ENCODE peak calls at places on chromosomes 13 and 19, in seven cellular contexts. F, Y, K, U, I, W and C are unnamed samples.

GRCh38 chr19:45071969-45072790 is 4.1 kb downstream of the ZNF296 start:
- DNase-seq in F (no peak), Y (no peak), K (no peak), U (no peak), I (no peak), W (no peak), C (no peak)

GRCh38 chr13:80530902-80531301 is 190.0 kb upstream of the SPRY2 start:
- DNase-seq in F (no peak), Y (no peak), K (no peak), U (no peak), I (no peak), W (no peak), C (no peak)

GRCh38 chr13:94050686-94051085 is 428.8 kb downstream of the DCT start:
- DNase-seq in F (no peak), Y (no peak), K (no peak), U (no peak), I (no peak), W (no peak), C (no peak)

GRCh38 chr13:23739597-23739996 is 149.6 kb downstream of the MIPEP start:
- DNase-seq in F (no peak), Y (no peak), K (peak), U (no peak), I (no peak), W (no peak), C (no peak)

GRCh38 chr19:18430417-18431144 is 7.4 kb downstream of the ISYNA1 start:
- DNase-seq in F (no peak), Y (no peak), K (no peak), U (no peak), I (no peak), W (no peak), C (no peak)

GRCh38 chr13:74073231-74073630 is 61.0 kb downstream of the KLF12 start:
- DNase-seq in F (no peak), Y (no peak), K (no peak), U (no peak), I (no peak), W (no peak), C (no peak)

GRCh38 chr13:78602561-78603239 is 652 bp downstream of the POU4F1 start:
- DNase-seq in F (no peak), Y (no peak), K (no peak), U (no peak), I (no peak), W (no peak), C (peak)

GRCh38 chr13:113814435-113814821 is 49.4 kb downstream of the GAS6 start:
- DNase-seq in F (peak), Y (no peak), K (no peak), U (peak), I (peak), W (no peak), C (no peak)

GRCh38 chr19:3658004-3658822 is 31.6 kb upstream of the CACTIN start:
- DNase-seq in F (no peak), Y (no peak), K (no peak), U (no peak), I (no peak), W (no peak), C (no peak)

GRCh38 chr13:45040626-45041025 is 51.3 kb downstream of the GPALPP1 start:
- DNase-seq in F (peak), Y (no peak), K (no peak), U (no peak), I (no peak), W (no peak), C (no peak)

GRCh38 chr13:111482806-111483620 is 162.6 kb downstream of the TEX29 start:
- DNase-seq in F (no peak), Y (no peak), K (no peak), U (no peak), I (no peak), W (no peak), C (no peak)

GRCh38 chr19:7636691-7637373 is at the start of gene STXBP2:
- DNase-seq in F (peak), Y (peak), K (peak), U (no peak), I (no peak), W (peak), C (no peak)

GRCh38 chr13:111275995-111276618 is 44.3 kb upstream of the TEX29 start:
- DNase-seq in F (no peak), Y (no peak), K (no peak), U (no peak), I (no peak), W (no peak), C (no peak)

GRCh38 chr19:40512473-40513344 is 45.9 kb downstream of the SPTBN4 start:
- DNase-seq in F (peak), Y (no peak), K (peak), U (peak), I (no peak), W (no peak), C (peak)

GRCh38 chr13:90070837-90071525 is 1276.5 kb upstream of the MIR17HG start:
- DNase-seq in F (no peak), Y (no peak), K (no peak), U (no peak), I (no peak), W (no peak), C (no peak)

GRCh38 chr19:2675892-2676291 is 26.6 kb downstream of the GNG7 start:
- DNase-seq in F (no peak), Y (no peak), K (no peak), U (no peak), I (no peak), W (no peak), C (no peak)

GRCh38 chr13:71977028-71977427 is 110.0 kb upstream of the DACH1 start:
- DNase-seq in F (no peak), Y (no peak), K (no peak), U (no peak), I (no peak), W (no peak), C (no peak)

GRCh38 chr13:101681834-101682233 is 229.4 kb downstream of the ITGBL1 start:
- DNase-seq in F (no peak), Y (no peak), K (no peak), U (no peak), I (no peak), W (no peak), C (no peak)

GRCh38 chr13:22076658-22077057 is 405.8 kb downstream of the FGF9 start:
- DNase-seq in F (no peak), Y (no peak), K (no peak), U (no peak), I (no peak), W (no peak), C (no peak)

GRCh38 chr19:28154077-28154476 is 1058.9 kb downstream of the UQCRFS1 start:
- DNase-seq in F (no peak), Y (no peak), K (no peak), U (no peak), I (no peak), W (no peak), C (no peak)

GRCh38 chr19:46631481-46631880 is 4.5 kb downstream of the GNG8 start:
- DNase-seq in F (peak), Y (no peak), K (no peak), U (no peak), I (peak), W (no peak), C (no peak)

GRCh38 chr19:5809053-5809452 is 4.2 kb downstream of the NRTN start:
- DNase-seq in F (no peak), Y (no peak), K (no peak), U (no peak), I (no peak), W (no peak), C (no peak)